ENCODE peak calls at places on chromosome 6, in eight cellular contexts. R, O, Y, C, B, M, H and Q are unnamed samples.
A peak's percentile ranks its signal among the peaks of the same experiment; 100 is the strongest.

GRCh38 chr6:37265876-37266275 is 7.9 kb upstream of the TMEM217 start:
- DNase-seq in R (no peak), O (no peak), Y (no peak), C (no peak), B (no peak), M (no peak), H (no peak), Q (no peak)

GRCh38 chr6:82741325-82741995 is 324.2 kb downstream of the UBE3D start:
- DNase-seq in R (no peak), O (no peak), Y (no peak), C (no peak), B (no peak), M (no peak), H (no peak), Q (no peak)

GRCh38 chr6:15065603-15066002 is 180.3 kb upstream of the JARID2 start:
- DNase-seq in R (no peak), O (no peak), Y (no peak), C (no peak), B (no peak), M (no peak), H (no peak), Q (no peak)

GRCh38 chr6:140660295-140660694 is 1285.8 kb upstream of the CITED2 start:
- DNase-seq in R (no peak), O (no peak), Y (no peak), C (no peak), B (no peak), M (no peak), H (no peak), Q (no peak)

GRCh38 chr6:14635195-14635594 is 517.6 kb downstream of the CD83 start:
- DNase-seq in R (no peak), O (no peak), Y (no peak), C (no peak), B (no peak), M (no peak), H (no peak), Q (no peak)

GRCh38 chr6:109453594-109454482 is 1.7 kb downstream of the MICAL1 start:
- DNase-seq in R (no peak), O (peak; percentile 58), Y (no peak), C (no peak), B (peak; percentile 44), M (no peak), H (no peak), Q (no peak)

GRCh38 chr6:73884540-73884939 is 188.5 kb downstream of the CD109 start:
- DNase-seq in R (no peak), O (no peak), Y (no peak), C (no peak), B (no peak), M (no peak), H (no peak), Q (no peak)

GRCh38 chr6:26594730-26595632 is 1.8 kb upstream of the ABT1 start:
- DNase-seq in R (no peak), O (peak; percentile 94), Y (no peak), C (no peak), B (no peak), M (no peak), H (peak; percentile 70), Q (no peak)

GRCh38 chr6:124668028-124668427 is 294.2 kb upstream of the RNF217 start:
- DNase-seq in R (no peak), O (no peak), Y (no peak), C (no peak), B (no peak), M (no peak), H (no peak), Q (no peak)

GRCh38 chr6:159043236-159043635 is 1.6 kb downstream of the TAGAP start:
- DNase-seq in R (no peak), O (no peak), Y (no peak), C (no peak), B (no peak), M (no peak), H (no peak), Q (no peak)

GRCh38 chr6:69763763-69764162 is 33.0 kb downstream of the LMBRD1 start:
- DNase-seq in R (no peak), O (no peak), Y (no peak), C (no peak), B (no peak), M (no peak), H (no peak), Q (no peak)

GRCh38 chr6:148758492-148758891 is 11.7 kb downstream of the UST start:
- DNase-seq in R (peak; percentile 38), O (no peak), Y (no peak), C (peak; percentile 67), B (peak; percentile 21), M (no peak), H (no peak), Q (peak; percentile 78)

GRCh38 chr6:111794716-111795452 is 78.4 kb downstream of the FYN start:
- DNase-seq in R (no peak), O (no peak), Y (no peak), C (no peak), B (no peak), M (no peak), H (no peak), Q (no peak)

GRCh38 chr6:47446974-47447373 is 30.6 kb upstream of the CD2AP start:
- DNase-seq in R (no peak), O (no peak), Y (no peak), C (no peak), B (no peak), M (no peak), H (no peak), Q (no peak)

GRCh38 chr6:15464211-15464725 is 198.6 kb downstream of the DTNBP1 start:
- DNase-seq in R (no peak), O (peak; percentile 27), Y (no peak), C (peak; percentile 53), B (no peak), M (peak; percentile 22), H (peak; percentile 57), Q (no peak)

GRCh38 chr6:106473807-106474206 is 113.3 kb downstream of the CRYBG1 start:
- DNase-seq in R (peak; percentile 48), O (peak; percentile 87), Y (no peak), C (no peak), B (no peak), M (no peak), H (no peak), Q (no peak)

GRCh38 chr6:35534396-35535170 is 21.9 kb upstream of the TULP1 start:
- DNase-seq in R (no peak), O (no peak), Y (no peak), C (no peak), B (no peak), M (no peak), H (no peak), Q (no peak)

GRCh38 chr6:84785676-84786075 is 21.3 kb upstream of the TBX18 start:
- DNase-seq in R (no peak), O (peak; percentile 62), Y (no peak), C (no peak), B (no peak), M (no peak), H (no peak), Q (no peak)

GRCh38 chr6:107820571-107821261 is 3.4 kb downstream of the SCML4 start:
- DNase-seq in R (peak; percentile 38), O (no peak), Y (no peak), C (no peak), B (no peak), M (no peak), H (no peak), Q (no peak)

GRCh38 chr6:46051962-46052361 is 36.3 kb upstream of the CLIC5 start:
- DNase-seq in R (no peak), O (peak; percentile 36), Y (no peak), C (no peak), B (no peak), M (no peak), H (no peak), Q (no peak)

GRCh38 chr6:43850314-43851203 is 80.5 kb downstream of the VEGFA start:
- DNase-seq in R (no peak), O (no peak), Y (no peak), C (no peak), B (no peak), M (no peak), H (no peak), Q (peak; percentile 28)

DNA sequence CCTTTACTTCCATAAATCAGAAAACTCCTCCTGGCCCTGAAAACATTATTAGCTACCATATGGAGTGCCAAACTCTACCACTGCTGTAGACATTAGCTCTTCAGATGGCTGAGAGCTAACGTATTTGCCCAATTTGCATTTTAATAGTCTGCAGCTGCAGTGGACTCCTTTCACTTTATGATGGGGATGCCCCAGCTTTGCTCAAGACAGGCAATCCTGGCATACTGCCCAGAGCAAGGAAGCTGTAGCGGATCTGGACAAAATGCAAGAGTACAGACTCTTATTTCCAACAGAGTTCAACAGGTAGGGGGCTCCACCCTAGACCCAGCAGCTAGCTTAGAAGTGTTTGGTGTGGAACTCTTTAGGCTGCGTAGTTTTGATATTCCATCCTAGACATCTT is 246.7 kb downstream of the FOXC1 start:
- DNase-seq in R (peak; percentile 50), O (peak; percentile 61), Y (no peak), C (peak; percentile 59), B (peak; percentile 20), M (no peak), H (no peak), Q (no peak)
- TF ChIP-seq CTCF in R (peak; percentile 36), O (no peak), Y (no peak), C (no peak), B (no peak), M (no peak), H (peak; percentile 23), Q (no peak)

GRCh38 chr6:147048930-147049329 is 155.3 kb upstream of the STXBP5 start:
- DNase-seq in R (no peak), O (no peak), Y (no peak), C (no peak), B (no peak), M (no peak), H (no peak), Q (no peak)
- TF ChIP-seq CTCF in R (no peak), O (no peak), Y (no peak), C (no peak), B (no peak), M (no peak), H (no peak), Q (no peak)

GRCh38 chr6:167501831-167502385 is 177.0 kb downstream of the TTLL2 start:
- DNase-seq in R (no peak), O (no peak), Y (no peak), C (no peak), B (no peak), M (peak; percentile 51), H (peak; percentile 71), Q (no peak)
- TF ChIP-seq CTCF in R (peak; percentile 71), O (no peak), Y (peak; percentile 54), C (no peak), B (no peak), M (peak; percentile 31), H (peak; percentile 66), Q (no peak)

DNA sequence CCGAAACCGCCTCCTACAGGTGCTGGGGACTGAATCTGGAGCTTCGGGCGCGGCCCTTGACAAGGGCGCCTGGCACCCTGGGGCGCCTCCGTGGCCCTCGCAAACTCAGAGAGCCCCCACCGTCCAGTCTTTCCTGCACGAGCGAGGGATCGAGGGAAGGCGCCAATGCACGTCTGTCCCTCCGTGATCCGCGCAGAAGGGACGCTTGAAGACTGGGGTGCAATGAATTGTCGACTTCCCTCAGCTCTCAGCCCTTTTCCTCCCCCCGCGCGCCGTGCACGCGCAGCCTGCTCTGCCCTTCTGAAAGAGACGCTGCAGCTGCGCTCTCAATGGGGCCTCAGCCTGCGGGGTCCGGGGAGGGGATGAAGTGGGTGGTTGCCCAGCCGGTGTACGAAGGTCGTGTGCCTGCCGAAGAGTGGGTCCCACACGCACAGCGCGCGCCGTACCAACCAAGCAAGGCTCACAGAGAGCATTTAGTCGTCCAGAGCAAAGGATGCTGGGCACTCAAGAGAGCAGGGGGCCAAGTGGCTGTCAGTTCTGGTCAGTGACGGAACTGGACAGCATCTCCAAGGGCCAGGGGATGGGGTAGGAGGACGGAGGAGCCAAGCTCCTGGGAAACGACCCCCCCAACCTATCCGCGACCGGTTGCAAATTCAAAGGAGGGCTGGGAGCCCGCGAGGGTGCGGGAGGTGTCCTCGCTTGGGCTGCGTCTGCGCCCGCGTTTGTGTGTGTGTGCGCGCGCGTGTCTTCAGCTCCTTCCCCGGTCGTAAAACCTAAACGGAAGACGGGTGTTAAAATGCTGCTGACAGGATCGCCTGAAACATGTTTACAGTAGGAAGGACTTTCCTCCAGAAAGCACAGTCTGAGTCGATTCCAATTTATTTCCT is 5.4 kb upstream of the SOX4 start:
- DNase-seq in R (no peak), O (peak; percentile 67), Y (peak; percentile 51), C (peak; percentile 59), B (peak; percentile 61), M (peak; percentile 68), H (peak; percentile 60), Q (peak; percentile 54)
- TF ChIP-seq CTCF in R (no peak), O (no peak), Y (no peak), C (no peak), B (no peak), M (no peak), H (no peak), Q (no peak)